ENCODE peak calls at places on chromosome 15, in eight cellular contexts. C is nephron progenitor cell, V is lower leg skin, K is ovary, D is endothelial cell, Q is activated B cell treated with CpG ODN at 0.5 μM for 24 hours, S is progenitor cell of endocrine pancreas, A is astrocyte of the spinal cord. F is an unnamed sample.
A peak's percentile ranks its signal among the peaks of the same experiment; 100 is the strongest.

GRCh38 chr15:75107905-75108838 is 84.8 kb downstream of the PPCDC start:
- DNase-seq in C (no peak), V (peak; percentile 24), K (no peak), D (no peak), Q (peak; percentile 65), S (no peak), A (peak; percentile 90), F (no peak)

GRCh38 chr15:78033864-78034263 is 43.6 kb downstream of the TBC1D2B start:
- DNase-seq in C (no peak), V (no peak), K (peak; percentile 47), D (no peak), Q (no peak), S (no peak), A (no peak), F (no peak)

GRCh38 chr15:68553994-68554715 is 24.6 kb upstream of the CORO2B start:
- DNase-seq in C (peak; percentile 89), V (peak; percentile 61), K (peak; percentile 85), D (peak; percentile 90), Q (peak; percentile 37), S (peak; percentile 83), A (peak; percentile 62), F (peak; percentile 84)

GRCh38 chr15:71526061-71526460 is 284.3 kb upstream of the NR2E3 start:
- DNase-seq in C (no peak), V (no peak), K (no peak), D (no peak), Q (no peak), S (no peak), A (peak; percentile 61), F (no peak)

GRCh38 chr15:68951813-68952212 is 21.5 kb downstream of the SPESP1 start:
- DNase-seq in C (no peak), V (no peak), K (no peak), D (no peak), Q (no peak), S (no peak), A (no peak), F (no peak)

GRCh38 chr15:50302581-50302980 is 37.1 kb upstream of the HDC start:
- DNase-seq in C (no peak), V (no peak), K (no peak), D (no peak), Q (no peak), S (no peak), A (no peak), F (no peak)

GRCh38 chr15:98547741-98548166 is 100.6 kb upstream of the IGF1R start:
- DNase-seq in C (peak; percentile 60), V (peak; percentile 25), K (peak; percentile 36), D (peak; percentile 12), Q (no peak), S (no peak), A (peak; percentile 6), F (no peak)

GRCh38 chr15:66503780-66504562 is 684 bp downstream of the RPL4 start:
- DNase-seq in C (no peak), V (no peak), K (no peak), D (no peak), Q (no peak), S (no peak), A (no peak), F (no peak)

GRCh38 chr15:100383302-100384107 is 41.7 kb upstream of the ADAMTS17 start:
- DNase-seq in C (no peak), V (no peak), K (peak; percentile 29), D (peak; percentile 42), Q (no peak), S (no peak), A (peak; percentile 3), F (peak; percentile 30)

GRCh38 chr15:98713585-98714001 is 65.3 kb downstream of the IGF1R start:
- DNase-seq in C (no peak), V (no peak), K (no peak), D (peak; percentile 17), Q (no peak), S (no peak), A (no peak), F (no peak)

GRCh38 chr15:23565395-23566069 is at the start of gene MKRN3:
- DNase-seq in C (no peak), V (no peak), K (no peak), D (peak; percentile 15), Q (no peak), S (no peak), A (peak; percentile 78), F (no peak)

DNA sequence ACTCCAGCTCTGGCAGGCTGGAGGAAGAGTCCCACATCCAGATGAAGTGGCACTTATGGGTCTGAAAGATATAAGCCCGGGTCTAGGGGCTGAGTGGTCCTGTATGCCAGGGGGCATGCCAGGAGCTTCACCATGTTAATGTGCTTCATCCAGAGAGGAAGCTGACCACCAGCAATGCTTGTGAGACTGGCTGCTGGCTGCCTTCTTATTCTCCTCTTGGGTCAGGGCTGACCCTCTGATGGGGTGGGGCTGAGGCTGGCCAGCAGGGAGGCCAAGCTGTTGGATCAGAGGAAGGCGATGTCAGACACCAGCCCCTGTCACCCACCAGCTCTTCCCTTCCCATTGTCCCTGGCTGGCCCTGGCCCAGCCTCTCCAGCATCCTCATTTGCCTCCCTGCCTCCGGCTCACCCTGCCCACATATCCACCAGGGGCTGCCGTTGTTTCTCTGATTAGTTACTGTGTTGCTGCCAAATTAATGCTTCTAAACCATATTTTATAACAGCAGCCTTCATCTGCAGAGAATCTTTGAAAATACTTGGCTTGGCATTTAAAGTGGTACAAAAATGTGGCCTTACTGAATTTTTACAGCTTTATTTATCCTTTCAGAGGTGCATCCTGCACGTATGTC is 20.4 kb upstream of the PSTPIP1 start:
- DNase-seq in C (no peak), V (no peak), K (no peak), D (no peak), Q (no peak), S (no peak), A (no peak), F (no peak)
- TF ChIP-seq CTCF in C (no peak), V (no peak), K (no peak), D (no peak), Q (no peak), S (no peak), A (no peak), F (no peak)

GRCh38 chr15:93438310-93438709 is 349.3 kb upstream of the RGMA start:
- DNase-seq in C (no peak), V (no peak), K (no peak), D (no peak), Q (no peak), S (no peak), A (no peak), F (no peak)
- TF ChIP-seq CTCF in C (no peak), V (no peak), K (no peak), D (no peak), Q (no peak), S (no peak), A (no peak), F (no peak)

GRCh38 chr15:80618666-80619481 is 76.2 kb upstream of the ABHD17C start:
- DNase-seq in C (no peak), V (no peak), K (no peak), D (no peak), Q (no peak), S (no peak), A (no peak), F (no peak)

GRCh38 chr15:80615783-80616391 is 79.2 kb upstream of the ABHD17C start:
- DNase-seq in C (no peak), V (peak; percentile 47), K (peak; percentile 64), D (no peak), Q (no peak), S (no peak), A (peak; percentile 18), F (peak; percentile 83)

GRCh38 chr15:80620931-80621330 is 74.2 kb upstream of the ABHD17C start:
- DNase-seq in C (no peak), V (no peak), K (no peak), D (no peak), Q (no peak), S (no peak), A (no peak), F (no peak)

GRCh38 chr15:80620141-80620540 is 75.0 kb upstream of the ABHD17C start:
- DNase-seq in C (no peak), V (no peak), K (no peak), D (no peak), Q (no peak), S (no peak), A (no peak), F (no peak)

DNA sequence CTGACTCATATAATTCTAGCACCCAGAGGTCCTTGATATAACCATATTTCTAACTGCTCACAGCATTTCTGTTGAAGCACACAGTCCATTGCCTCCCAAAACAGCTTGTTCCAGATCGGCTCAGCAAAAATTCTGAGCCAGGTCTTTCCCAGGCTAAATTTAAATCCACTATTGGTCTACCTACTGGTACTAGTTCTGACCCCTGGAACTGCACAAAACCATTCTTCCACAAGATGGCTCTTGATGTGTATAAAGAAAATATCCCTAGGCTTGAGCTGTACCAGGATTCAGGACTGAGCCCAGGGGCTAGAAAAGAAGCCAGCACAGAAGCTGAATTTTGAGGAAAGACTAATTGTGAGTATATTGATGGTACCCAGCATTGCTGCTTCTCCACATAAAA is 75.4 kb upstream of the ABHD17C start:
- DNase-seq in C (no peak), V (no peak), K (no peak), D (no peak), Q (no peak), S (no peak), A (no peak), F (no peak)
- TF ChIP-seq CTCF in C (no peak), V (no peak), K (no peak), D (no peak), Q (no peak), S (peak; percentile 26), A (peak; percentile 38), F (peak; percentile 5)

GRCh38 chr15:64841258-64842098 is at the start of gene PLEKHO2:
- DNase-seq in C (peak; percentile 97), V (peak; percentile 93), K (peak; percentile 98), D (peak; percentile 90), Q (peak; percentile 78), S (peak; percentile 81), A (peak; percentile 97), F (peak; percentile 97)
- TF ChIP-seq CTCF in C (peak; percentile 14), V (no peak), K (peak; percentile 15), D (no peak), Q (no peak), S (peak; percentile 33), A (peak; percentile 23), F (peak; percentile 14)

GRCh38 chr15:35123743-35124142 is 38.6 kb upstream of the NANOGP8 start:
- DNase-seq in C (no peak), V (no peak), K (no peak), D (no peak), Q (no peak), S (no peak), A (no peak), F (no peak)

GRCh38 chr15:35130245-35130644 is 45.1 kb upstream of the NANOGP8 start:
- DNase-seq in C (no peak), V (no peak), K (no peak), D (no peak), Q (no peak), S (no peak), A (no peak), F (no peak)

GRCh38 chr15:35129361-35129760 is 44.3 kb upstream of the NANOGP8 start:
- DNase-seq in C (no peak), V (no peak), K (no peak), D (no peak), Q (no peak), S (no peak), A (no peak), F (no peak)

GRCh38 chr15:35126236-35126635 is 41.1 kb upstream of the NANOGP8 start:
- DNase-seq in C (no peak), V (no peak), K (no peak), D (no peak), Q (no peak), S (no peak), A (no peak), F (no peak)

GRCh38 chr15:35127717-35128116 is 42.6 kb upstream of the NANOGP8 start:
- DNase-seq in C (no peak), V (no peak), K (no peak), D (no peak), Q (no peak), S (no peak), A (no peak), F (no peak)
- TF ChIP-seq CTCF in C (no peak), V (no peak), K (no peak), D (no peak), Q (no peak), S (no peak), A (no peak), F (no peak)